ENCODE peak calls at places on chromosome 22, in six cellular contexts. K is Peyer's patch; U is activated CD4-positive, alpha-beta memory T cell treated with anti-CD3 and anti-CD28 coated beads for 36 hours; T is activated T-cell treated with anti-CD3 and anti-CD28 coated beads, Interleukin-2, amount 50 U/mL, for 72 hours; D is nucleus accumbens; O is RWPE1. G is an unnamed sample.

GRCh38 chr22:37065149-37065548 is 13.6 kb downstream of the KCTD17 start:
- DNase-seq in K (no peak), D (no peak), T (no peak), O (no peak), U (no peak), G (no peak)

GRCh38 chr22:32644252-32645100 is 157.0 kb upstream of the TIMP3 start:
- DNase-seq in U (peak; percentile 37), O (peak; percentile 82), T (peak; percentile 13), K (peak; percentile 28), D (no peak), G (no peak)

GRCh38 chr22:45014658-45015057 is 4.9 kb upstream of the PHF21B start:
- DNase-seq in O (no peak), U (no peak), K (no peak), T (no peak), D (no peak), G (no peak)

GRCh38 chr22:36644333-36644757 is 59.2 kb downstream of the CACNG2 start:
- DNase-seq in T (peak; percentile 11), D (no peak), U (peak; percentile 24), O (peak; percentile 72), K (no peak), G (no peak)

GRCh38 chr22:40001800-40002577 is 7.2 kb downstream of the FAM83F start:
- DNase-seq in K (no peak), T (no peak), U (no peak), D (no peak), O (peak; percentile 51), G (no peak)

GRCh38 chr22:19759459-19759993 is 1.1 kb upstream of the TBX1 start:
- DNase-seq in D (no peak), T (no peak), K (no peak), U (no peak), O (no peak), G (no peak)

GRCh38 chr22:41976070-41976901 is 7.0 kb downstream of the SEPTIN3 start:
- DNase-seq in D (peak; percentile 29), T (peak; percentile 72), U (peak; percentile 65), K (peak; percentile 43), O (peak; percentile 15), G (peak; percentile 71)

GRCh38 chr22:35863432-35863831 is 145.8 kb downstream of the APOL5 start:
- DNase-seq in O (no peak), D (no peak), K (no peak), U (no peak), T (no peak), G (no peak)

GRCh38 chr22:20043997-20044342 is 23.1 kb downstream of the TANGO2 start:
- DNase-seq in O (no peak), U (no peak), D (no peak), K (no peak), T (no peak), G (no peak)

G was measured in anterior cingulate cortex.